ENCODE peak calls at places on chromosomes 12 and 14, in six cellular contexts. One of them, this sample, is unnamed.

GRCh38 chr12:128994869-128995268 is 141.6 kb downstream of the GLT1D1 start:
- DNase-seq in AML-193: no peak
- DNase-seq in psoas muscle: no peak
- DNase-seq in lower lobe of right lung: no peak
- DNase-seq in lung: no peak
- DNase-seq in glutamatergic neuron: no peak
- DNase-seq in this sample: no peak

GRCh38 chr12:10140001-10140400 is 10.0 kb upstream of the CLEC7A start:
- DNase-seq in psoas muscle: no peak
- DNase-seq in AML-193: peak; percentile 84
- DNase-seq in glutamatergic neuron: peak; percentile 25
- DNase-seq in lung: peak; percentile 45
- DNase-seq in lower lobe of right lung: no peak
- DNase-seq in this sample: peak; percentile 52

GRCh38 chr12:16323010-16323409 is 24.4 kb upstream of the MGST1 start:
- DNase-seq in AML-193: no peak
- DNase-seq in lower lobe of right lung: no peak
- DNase-seq in glutamatergic neuron: no peak
- DNase-seq in lung: no peak
- DNase-seq in psoas muscle: no peak
- DNase-seq in this sample: no peak

GRCh38 chr12:53722450-53723041 is 4.7 kb downstream of the CALCOCO1 start:
- DNase-seq in glutamatergic neuron: no peak
- DNase-seq in lower lobe of right lung: no peak
- DNase-seq in AML-193: no peak
- DNase-seq in psoas muscle: no peak
- DNase-seq in lung: no peak
- DNase-seq in this sample: no peak

GRCh38 chr12:106054016-106054415 is 84.7 kb downstream of the NUAK1 start:
- DNase-seq in glutamatergic neuron: no peak
- DNase-seq in AML-193: no peak
- DNase-seq in psoas muscle: no peak
- DNase-seq in lung: no peak
- DNase-seq in lower lobe of right lung: no peak
- DNase-seq in this sample: no peak

GRCh38 chr12:10607885-10608458 is 5.4 kb downstream of the MAGOHB start:
- DNase-seq in lower lobe of right lung: no peak
- DNase-seq in glutamatergic neuron: no peak
- DNase-seq in AML-193: peak; percentile 21
- DNase-seq in lung: no peak
- DNase-seq in psoas muscle: no peak
- DNase-seq in this sample: no peak

GRCh38 chr12:54723653-54724256 is 75.6 kb upstream of the DCD start:
- DNase-seq in lower lobe of right lung: no peak
- DNase-seq in AML-193: peak; percentile 39
- DNase-seq in lung: no peak
- DNase-seq in psoas muscle: no peak
- DNase-seq in glutamatergic neuron: no peak
- DNase-seq in this sample: no peak

GRCh38 chr14:95520346-95520745 is 3.9 kb upstream of the SYNE3 start:
- DNase-seq in glutamatergic neuron: no peak
- DNase-seq in lung: no peak
- DNase-seq in lower lobe of right lung: no peak
- DNase-seq in psoas muscle: no peak
- DNase-seq in AML-193: peak; percentile 56
- DNase-seq in this sample: no peak

GRCh38 chr12:19978193-19978592 is 390.1 kb upstream of the PDE3A start:
- DNase-seq in lung: no peak
- DNase-seq in glutamatergic neuron: no peak
- DNase-seq in psoas muscle: no peak
- DNase-seq in lower lobe of right lung: no peak
- DNase-seq in AML-193: no peak
- DNase-seq in this sample: no peak

GRCh38 chr12:75684678-75685620 is 173.5 kb upstream of the KRR1 start:
- DNase-seq in psoas muscle: no peak
- DNase-seq in glutamatergic neuron: no peak
- DNase-seq in lower lobe of right lung: no peak
- DNase-seq in AML-193: no peak
- DNase-seq in lung: no peak
- DNase-seq in this sample: no peak

GRCh38 chr14:24259282-24260025 is 3.5 kb downstream of the TGM1 start:
- DNase-seq in glutamatergic neuron: no peak
- DNase-seq in lung: peak; percentile 83
- DNase-seq in lower lobe of right lung: peak; percentile 80
- DNase-seq in psoas muscle: no peak
- DNase-seq in AML-193: no peak
- DNase-seq in this sample: peak; percentile 45

GRCh38 chr12:10409387-10409786 is at the start of gene KLRC4:
- DNase-seq in lower lobe of right lung: no peak
- DNase-seq in glutamatergic neuron: no peak
- DNase-seq in lung: no peak
- DNase-seq in AML-193: peak; percentile 44
- DNase-seq in psoas muscle: no peak
- DNase-seq in this sample: no peak

GRCh38 chr12:115619889-115620288 is 657.6 kb downstream of the MED13L start:
- DNase-seq in psoas muscle: no peak
- DNase-seq in lower lobe of right lung: no peak
- DNase-seq in AML-193: no peak
- DNase-seq in glutamatergic neuron: no peak
- DNase-seq in lung: no peak
- DNase-seq in this sample: no peak

GRCh38 chr12:26471560-26471959 is 276.2 kb downstream of the SSPN start:
- DNase-seq in AML-193: peak; percentile 96
- DNase-seq in lower lobe of right lung: no peak
- DNase-seq in glutamatergic neuron: no peak
- DNase-seq in psoas muscle: no peak
- DNase-seq in lung: no peak
- DNase-seq in this sample: no peak

GRCh38 chr12:6553051-6553868 is 2.6 kb downstream of the IFFO1 start:
- DNase-seq in AML-193: no peak
- DNase-seq in psoas muscle: peak; percentile 86
- DNase-seq in glutamatergic neuron: peak; percentile 50
- DNase-seq in lung: no peak
- DNase-seq in lower lobe of right lung: no peak
- DNase-seq in this sample: peak; percentile 61

GRCh38 chr14:34160619-34161018 is 209.7 kb upstream of the EGLN3 start:
- DNase-seq in psoas muscle: no peak
- DNase-seq in lower lobe of right lung: no peak
- DNase-seq in glutamatergic neuron: no peak
- DNase-seq in AML-193: no peak
- DNase-seq in lung: no peak
- DNase-seq in this sample: no peak

GRCh38 chr12:97446895-97447294 is 15.7 kb upstream of the RMST start:
- DNase-seq in lung: no peak
- DNase-seq in psoas muscle: no peak
- DNase-seq in AML-193: no peak
- DNase-seq in glutamatergic neuron: no peak
- DNase-seq in lower lobe of right lung: no peak
- DNase-seq in this sample: no peak

GRCh38 chr12:20350495-20350894 is 17.8 kb upstream of the PDE3A start:
- DNase-seq in lower lobe of right lung: no peak
- DNase-seq in glutamatergic neuron: no peak
- DNase-seq in lung: no peak
- DNase-seq in psoas muscle: no peak
- DNase-seq in AML-193: no peak
- DNase-seq in this sample: no peak

GRCh38 chr12:132154341-132154761 is 10.1 kb downstream of the NOC4L start:
- DNase-seq in glutamatergic neuron: peak; percentile 24
- DNase-seq in lower lobe of right lung: peak; percentile 36
- DNase-seq in lung: no peak
- DNase-seq in AML-193: no peak
- DNase-seq in psoas muscle: peak; percentile 40
- DNase-seq in this sample: no peak

This sample was measured in ovary.